ENCODE peak calls at places on chromosomes 16 and 17, in eight cellular contexts. P is heart left ventricle, L is endodermal cell, K is neuronal stem cell, Q is K562, D is lung, U is GM23248, O is spleen. S is an unnamed sample. For H3K4me1, the result is how much of the 10 kb centered on the place peaks cover.

GRCh38 chr17:27245230-27245696 is 48.7 kb upstream of the WSB1 start:
- DNase-seq in D (peak), L (peak), U (peak), K (peak), O (peak), Q (peak), P (peak), S (peak)

GRCh38 chr17:35991075-35991474 is 4.5 kb upstream of the CCL14 start:
- DNase-seq in L (no peak), P (no peak), D (no peak), K (no peak), O (no peak), U (no peak), Q (no peak), S (no peak)

GRCh38 chr16:81558444-81559175 is 114.0 kb downstream of the CMIP start:
- DNase-seq in Q (peak), P (no peak), O (no peak), U (no peak), K (no peak), D (peak), L (peak), S (no peak)

GRCh38 chr17:72591500-72592241 is 470.9 kb downstream of the SOX9 start:
- DNase-seq in L (peak), D (no peak), P (no peak), O (no peak), K (peak), Q (no peak), U (peak), S (no peak)

GRCh38 chr17:65137076-65137935 is at the start of gene RGS9:
- DNase-seq in D (peak), P (peak), L (peak), O (peak), Q (peak), U (peak), K (peak), S (peak)

GRCh38 chr17:65297384-65297783 is 160.2 kb downstream of the RGS9 start:
- DNase-seq in Q (no peak), K (no peak), O (no peak), D (no peak), P (no peak), U (peak), L (no peak), S (no peak)

GRCh38 chr17:63699638-63700527 is at the start of gene LIMD2:
- DNase-seq in K (peak), P (peak), D (no peak), Q (peak), U (peak), L (peak), O (peak), S (peak)

GRCh38 chr16:4323845-4324478 is 8.1 kb downstream of the GLIS2 start:
- DNase-seq in L (peak), D (no peak), Q (peak), K (no peak), O (no peak), U (peak), P (peak), S (peak)

GRCh38 chr17:6605142-6605541 is 35.4 kb downstream of the KIAA0753 start:
- DNase-seq in L (no peak), K (no peak), U (no peak), O (no peak), P (no peak), Q (no peak), D (no peak), S (no peak)

GRCh38 chr17:33277436-33278100 is 15.5 kb downstream of the ASIC2 start:
- DNase-seq in Q (no peak), K (peak), L (peak), D (no peak), O (no peak), U (peak), P (no peak), S (no peak)

GRCh38 chr17:81648013-81648706 is 8.2 kb downstream of the PDE6G start:
- DNase-seq in K (no peak), Q (peak), L (peak), D (no peak), U (peak), P (no peak), O (no peak), S (no peak)

GRCh38 chr17:47279062-47279801 is 25.6 kb downstream of the ITGB3 start:
- DNase-seq in Q (peak), U (peak), L (peak), O (peak), P (peak), K (no peak), D (peak), S (peak)

GRCh38 chr17:28550858-28551257 is 1.6 kb downstream of the UNC119 start:
- DNase-seq in L (no peak), Q (no peak), U (no peak), K (no peak), P (peak), D (no peak), O (peak), S (no peak)

GRCh38 chr17:10114931-10115535 is 83.4 kb downstream of the GAS7 start:
- DNase-seq in Q (no peak), O (peak), U (peak), L (peak), K (no peak), D (peak), P (peak), S (peak)

GRCh38 chr16:55901756-55902155 is 26.6 kb upstream of the CES5A start:
- DNase-seq in O (no peak), P (no peak), U (no peak), L (no peak), D (no peak), Q (no peak), K (no peak), S (no peak)

GRCh38 chr16:63174801-63175200 is 1138.6 kb upstream of the CDH8 start:
- DNase-seq in Q (no peak), D (no peak), O (no peak), P (no peak), K (no peak), L (no peak), U (no peak), S (no peak)

GRCh38 chr17:42188749-42189650 is 3.7 kb upstream of the HCRT start:
- DNase-seq in O (no peak), L (peak), K (no peak), U (no peak), D (no peak), P (no peak), Q (no peak), S (no peak)

GRCh38 chr17:46865100-46865499 is 13.7 kb downstream of the WNT9B start:
- DNase-seq in O (no peak), K (no peak), D (no peak), L (peak), U (peak), Q (no peak), P (no peak), S (no peak)

GRCh38 chr16:85793662-85794298 is 5.6 kb downstream of the EMC8 start:
- DNase-seq in Q (no peak), K (no peak), O (no peak), U (no peak), D (no peak), P (no peak), L (no peak), S (no peak)

GRCh38 chr17:61595418-61595817 is 4.4 kb upstream of the NACA2 start:
- DNase-seq in D (no peak), O (no peak), L (no peak), Q (no peak), P (no peak), U (no peak), K (no peak), S (no peak)

GRCh38 chr17:65627892-65628622 is 66.6 kb upstream of the AXIN2 start:
- DNase-seq in L (no peak), Q (no peak), P (no peak), U (peak), K (no peak), D (no peak), O (no peak), S (no peak)

GRCh38 chr17:31433091-31433790 is 41.8 kb downstream of the RAB11FIP4 start:
- DNase-seq in D (no peak), U (no peak), Q (no peak), L (no peak), O (peak), P (no peak), K (no peak), S (no peak)

GRCh38 chr17:68981288-68981687 is 26.1 kb upstream of the ABCA8 start:
- DNase-seq in U (peak), O (no peak), L (no peak), P (no peak), D (peak), Q (no peak), K (no peak), S (no peak)

GRCh38 chr16:69166221-69166833 is 20.6 kb upstream of the SNTB2 start:
- DNase-seq in D (no peak), L (no peak), U (peak), K (no peak), O (peak), P (no peak), Q (peak), S (no peak)

GRCh38 chr16:69888005-69888560 is 63.1 kb upstream of the CLEC18A start:
- DNase-seq in O (no peak), D (no peak), K (no peak), U (no peak), P (no peak), Q (no peak), L (no peak), S (no peak)

GRCh38 chr16:49740190-49740589 is 115.7 kb downstream of the ZNF423 start:
- DNase-seq in O (no peak), K (no peak), P (no peak), Q (no peak), U (no peak), D (no peak), L (no peak), S (no peak)

GRCh38 chr16:57693539-57693938 is 1.1 kb upstream of the DRC7 start:
- DNase-seq in O (no peak), U (no peak), D (no peak), P (no peak), Q (no peak), L (no peak), K (no peak), S (no peak)
- H3K4me1 ChIP-seq in O (under half), U (under half), D (under half), P (under half), Q (under half), L (under half), K (under half), S (under half)

DNA sequence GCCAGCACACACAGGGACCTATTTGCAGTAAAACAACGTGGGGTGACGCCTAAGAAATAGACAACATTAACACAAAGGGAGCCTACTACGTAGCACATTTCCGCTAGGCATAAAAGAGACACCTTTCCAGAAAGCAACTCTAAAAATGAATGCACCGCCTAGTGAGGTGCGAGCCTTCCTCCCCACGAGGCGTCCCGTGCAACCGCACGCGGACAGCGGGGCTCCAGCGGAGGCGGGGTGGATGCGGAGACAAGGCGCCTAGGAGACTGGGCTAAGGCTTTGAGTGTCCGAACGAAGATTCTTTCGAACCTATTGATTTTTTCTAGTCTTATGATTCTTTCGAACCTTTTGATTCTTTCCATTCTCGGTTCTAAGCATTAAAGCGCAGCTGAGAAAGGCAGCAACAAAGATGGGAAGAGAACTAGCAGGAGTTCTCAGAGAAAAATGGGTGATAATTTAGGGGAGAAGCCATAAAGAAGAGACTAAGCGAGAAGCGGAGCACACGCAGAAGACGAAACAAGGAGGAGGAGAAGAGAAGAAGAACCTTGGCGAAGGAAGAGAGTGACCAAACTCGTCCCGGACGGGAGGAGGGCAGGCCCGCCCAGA is 433 bp upstream of the CPD start:
- DNase-seq in Q (peak), O (peak), P (peak), L (peak), U (peak), K (no peak), D (no peak), S (peak)
- H3K27ac ChIP-seq in Q (peak), O (peak), P (peak), L (no peak), U (peak), K (no peak), D (peak), S (peak)

GRCh38 chr17:78622491-78623265 is 45.5 kb upstream of the DNAH17 start:
- DNase-seq in O (peak), K (no peak), L (no peak), D (no peak), P (no peak), Q (no peak), U (no peak), S (no peak)

GRCh38 chr17:78623541-78623940 is 46.3 kb upstream of the DNAH17 start:
- DNase-seq in O (peak), D (no peak), Q (no peak), K (no peak), U (no peak), P (no peak), L (no peak), S (no peak)

GRCh38 chr17:78619334-78619733 is 42.1 kb upstream of the DNAH17 start:
- DNase-seq in K (no peak), P (no peak), O (peak), U (no peak), D (no peak), Q (no peak), L (no peak), S (no peak)

GRCh38 chr17:78620099-78620498 is 42.9 kb upstream of the DNAH17 start:
- DNase-seq in Q (no peak), L (no peak), D (no peak), K (no peak), P (no peak), U (no peak), O (no peak), S (no peak)

GRCh38 chr17:78621720-78622490 is 44.7 kb upstream of the DNAH17 start:
- DNase-seq in D (no peak), O (peak), Q (no peak), P (no peak), K (no peak), L (no peak), U (no peak), S (no peak)
- H3K4me1 ChIP-seq in D (under half), O (under half), Q (under half), P (under half), K (under half), L (under half), U (under half), S (under half)

DNA sequence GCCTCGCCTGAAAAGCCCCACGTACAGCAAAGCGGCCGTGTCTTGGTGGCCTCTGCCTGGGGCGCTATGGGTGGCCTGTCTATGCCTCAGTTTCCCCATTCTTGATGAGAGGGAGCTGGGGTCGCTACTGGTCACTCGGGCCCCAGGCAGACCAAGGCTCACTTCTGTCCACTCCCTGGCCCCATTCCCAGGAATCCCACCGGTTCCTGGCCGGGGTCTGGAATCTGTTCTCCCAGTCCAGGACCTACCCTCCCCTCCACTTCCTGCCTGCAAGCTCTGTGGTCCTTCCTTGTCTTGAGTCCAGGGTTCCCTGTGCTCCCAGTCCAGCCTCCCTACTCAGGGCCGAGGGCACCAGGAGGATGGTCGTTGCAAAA is 24.5 kb downstream of the METRNL start:
- DNase-seq in Q (no peak), L (no peak), D (no peak), O (no peak), U (no peak), K (no peak), P (no peak), S (no peak)
- H3K27ac ChIP-seq in Q (no peak), L (no peak), D (no peak), O (no peak), U (peak), K (no peak), P (peak), S (no peak)

GRCh38 chr17:1644493-1645206 is 882 bp downstream of the SCARF1 start:
- DNase-seq in P (peak), O (no peak), U (peak), K (no peak), D (no peak), Q (no peak), L (peak), S (no peak)
- H3K4me1 ChIP-seq in P (half or more), O (under half), U (under half), K (under half), D (under half), Q (under half), L (under half), S (half or more)

GRCh38 chr17:66686601-66687000 is 148.3 kb upstream of the CACNG5 start:
- DNase-seq in L (peak), K (no peak), Q (no peak), D (no peak), P (no peak), U (no peak), O (no peak), S (no peak)

GRCh38 chr17:66691644-66692500 is 143.0 kb upstream of the CACNG5 start:
- DNase-seq in D (no peak), K (no peak), O (no peak), L (peak), Q (no peak), P (no peak), U (peak), S (no peak)

GRCh38 chr17:66689192-66689591 is 145.7 kb upstream of the CACNG5 start:
- DNase-seq in L (no peak), O (no peak), U (no peak), K (no peak), P (no peak), D (no peak), Q (no peak), S (no peak)

GRCh38 chr17:66687570-66688284 is 147.2 kb upstream of the CACNG5 start:
- DNase-seq in K (no peak), Q (no peak), O (no peak), U (no peak), P (no peak), L (no peak), D (no peak), S (no peak)

GRCh38 chr17:66690166-66690565 is 144.8 kb upstream of the CACNG5 start:
- DNase-seq in L (peak), P (no peak), U (no peak), Q (no peak), D (no peak), K (no peak), O (no peak), S (no peak)
- H3K27ac ChIP-seq in L (no peak), P (no peak), U (no peak), Q (no peak), D (no peak), K (no peak), O (no peak), S (peak)

GRCh38 chr16:23876256-23876896 is 40.6 kb downstream of the PRKCB start:
- DNase-seq in L (no peak), Q (no peak), O (no peak), P (no peak), K (no peak), D (no peak), U (no peak), S (no peak)

GRCh38 chr16:23879735-23880373 is 44.1 kb downstream of the PRKCB start:
- DNase-seq in D (no peak), O (no peak), P (no peak), L (no peak), K (no peak), Q (no peak), U (no peak), S (no peak)

GRCh38 chr16:23874613-23875294 is 39.0 kb downstream of the PRKCB start:
- DNase-seq in U (peak), O (no peak), K (no peak), Q (no peak), L (no peak), P (no peak), D (no peak), S (no peak)

GRCh38 chr16:23871924-23872323 is 36.1 kb downstream of the PRKCB start:
- DNase-seq in Q (no peak), O (no peak), K (no peak), U (no peak), P (no peak), D (no peak), L (no peak), S (no peak)

DNA sequence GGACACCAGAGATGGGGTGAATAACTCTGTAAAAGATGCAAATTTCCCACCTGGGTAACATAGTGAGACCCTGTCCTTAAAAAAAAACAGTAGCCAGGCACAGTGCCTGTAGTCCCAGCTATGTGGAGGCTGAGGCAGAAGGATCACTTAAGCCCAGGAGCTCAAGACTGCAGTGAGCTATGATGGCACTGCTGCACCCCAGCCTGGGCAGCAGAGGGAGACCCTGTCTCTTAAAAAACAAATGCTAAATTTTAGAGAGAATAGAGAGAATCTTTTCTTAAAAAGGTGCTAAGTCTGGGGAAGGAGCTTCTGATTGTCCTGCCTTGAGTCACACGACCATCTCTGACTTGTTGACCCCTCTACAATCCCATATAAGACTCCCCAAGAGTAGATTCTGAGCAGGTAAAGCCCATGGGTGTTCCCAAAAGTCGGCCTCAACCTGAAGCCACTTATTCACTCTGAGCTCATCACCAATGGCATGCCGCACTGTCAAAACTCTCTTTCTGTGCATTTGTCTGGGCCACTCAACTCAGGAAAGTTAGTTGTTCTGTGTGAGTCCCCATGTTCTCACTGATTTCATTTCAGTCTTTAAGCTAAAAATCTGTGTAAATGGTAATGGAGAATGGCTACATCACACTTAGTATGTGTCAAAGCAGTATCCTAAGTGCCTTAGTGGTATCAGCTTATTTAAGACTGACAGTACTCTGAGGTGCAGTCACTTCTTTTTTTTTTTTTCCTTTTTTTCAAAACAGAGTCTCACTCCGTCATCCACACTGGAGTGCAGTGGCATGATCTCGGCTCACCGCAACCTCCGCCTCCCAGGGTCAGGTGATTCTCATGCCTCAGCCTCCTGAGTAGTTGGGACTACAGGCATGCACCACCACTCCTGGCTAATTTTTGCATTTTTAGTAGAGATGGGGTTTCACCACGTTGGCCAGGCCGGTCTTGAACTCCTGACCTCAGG is 41.6 kb downstream of the PRKCB start:
- DNase-seq in P (no peak), L (peak), D (no peak), O (no peak), Q (no peak), K (no peak), U (no peak), S (no peak)
- H3K4me1 ChIP-seq in P (under half), L (under half), D (under half), O (under half), Q (under half), K (under half), U (under half), S (under half)

DNA sequence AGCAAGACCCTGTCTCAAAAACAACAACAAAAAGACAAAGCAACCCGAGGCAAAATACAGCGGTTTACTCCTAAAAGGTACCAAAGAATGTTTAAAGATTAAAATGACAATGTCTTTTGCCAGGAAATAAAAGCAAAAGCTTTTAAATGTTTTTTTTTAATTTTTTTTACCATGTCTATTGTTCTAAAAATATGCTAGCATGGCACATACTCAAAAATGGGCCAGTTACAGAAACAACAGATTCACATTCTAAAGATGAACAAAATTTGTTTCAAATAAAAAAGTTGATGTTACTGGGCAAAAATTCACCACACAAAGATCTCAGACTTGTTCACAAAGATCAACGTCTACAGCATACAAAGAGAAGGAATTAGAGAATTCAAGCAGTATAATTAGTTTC is 41.1 kb downstream of the CACNG1 start:
- DNase-seq in D (no peak), Q (no peak), K (no peak), O (no peak), L (no peak), U (no peak), P (no peak), S (no peak)
- H3K27ac ChIP-seq in D (no peak), Q (no peak), K (no peak), O (no peak), L (no peak), U (no peak), P (no peak), S (no peak)